ENCODE peak calls at places on chromosome 16, in eight cellular contexts. A, M, H, Y, D, P, K and E are unnamed samples.

GRCh38 chr16:72124761-72125634 is 31.4 kb downstream of the DHX38 start:
- DNase-seq in H (peak), M (peak), Y (peak), K (peak), P (peak), D (peak), A (peak), E (peak)

GRCh38 chr16:88673685-88674398 is 11.0 kb upstream of the MVD start:
- DNase-seq in A (no peak), Y (no peak), H (no peak), M (no peak), P (no peak), D (no peak), K (no peak), E (no peak)

GRCh38 chr16:28821874-28822519 is 802 bp upstream of the ATXN2L start:
- DNase-seq in A (no peak), K (no peak), Y (no peak), M (no peak), H (peak), D (peak), P (no peak), E (no peak)

GRCh38 chr16:27221576-27222498 is 18.5 kb downstream of the KDM8 start:
- DNase-seq in H (no peak), Y (no peak), D (no peak), K (peak), A (no peak), P (no peak), M (peak), E (peak)

GRCh38 chr16:66653581-66654350 is 42.8 kb downstream of the CMTM4 start:
- DNase-seq in A (no peak), D (no peak), H (no peak), K (no peak), Y (no peak), M (no peak), P (no peak), E (no peak)

GRCh38 chr16:50301626-50302471 is 35.5 kb downstream of the ADCY7 start:
- DNase-seq in Y (no peak), P (no peak), D (no peak), H (no peak), A (no peak), K (peak), M (no peak), E (peak)

GRCh38 chr16:48367443-48368049 is 17.7 kb downstream of the SIAH1 start:
- DNase-seq in P (no peak), Y (no peak), D (no peak), M (no peak), H (peak), K (no peak), A (no peak), E (no peak)

GRCh38 chr16:23753908-23754593 is 775 bp upstream of the CHP2 start:
- DNase-seq in A (no peak), D (no peak), K (no peak), H (no peak), M (no peak), P (no peak), Y (no peak), E (no peak)

GRCh38 chr16:88072571-88073001 is 121.4 kb downstream of the BANP start:
- DNase-seq in Y (no peak), A (no peak), M (no peak), K (no peak), H (no peak), D (no peak), P (no peak), E (no peak)

GRCh38 chr16:68972720-68973119 is 129.4 kb downstream of the TANGO6 start:
- DNase-seq in D (peak), P (peak), Y (no peak), A (no peak), H (no peak), M (peak), K (peak), E (peak)

GRCh38 chr16:82633964-82634600 is 7.3 kb downstream of the CDH13 start:
- DNase-seq in A (no peak), P (no peak), H (no peak), K (peak), D (no peak), M (peak), Y (no peak), E (peak)

GRCh38 chr16:53821957-53822625 is 118.1 kb downstream of the FTO start:
- DNase-seq in Y (no peak), A (no peak), M (no peak), K (peak), D (no peak), P (no peak), H (peak), E (peak)

GRCh38 chr16:4945560-4946502 is 8.9 kb upstream of the PPL start:
- DNase-seq in M (no peak), H (no peak), K (peak), D (peak), P (no peak), A (no peak), Y (no peak), E (peak)

GRCh38 chr16:22177968-22178934 is 15.9 kb downstream of the SDR42E2 start:
- DNase-seq in H (no peak), Y (no peak), M (no peak), A (no peak), D (no peak), P (no peak), K (no peak), E (no peak)

GRCh38 chr16:20385844-20386832 is 18.4 kb downstream of the PDILT start:
- DNase-seq in M (peak), H (peak), K (peak), A (peak), D (peak), P (peak), Y (peak), E (peak)

GRCh38 chr16:15672514-15673167 is 22.6 kb downstream of the NDE1 start:
- DNase-seq in H (no peak), A (peak), M (peak), Y (peak), K (peak), P (no peak), D (no peak), E (peak)

GRCh38 chr16:54957403-54957802 is 26.7 kb downstream of the IRX5 start:
- DNase-seq in D (peak), P (no peak), H (no peak), K (peak), M (peak), A (no peak), Y (peak), E (peak)

GRCh38 chr16:84444476-84444875 is 60.0 kb downstream of the MEAK7 start:
- DNase-seq in D (no peak), P (no peak), K (no peak), A (no peak), H (no peak), M (no peak), Y (no peak), E (no peak)

GRCh38 chr16:50534556-50534955 is 13.6 kb upstream of the NKD1 start:
- DNase-seq in K (no peak), A (no peak), H (no peak), D (no peak), P (no peak), M (no peak), Y (no peak), E (no peak)

GRCh38 chr16:16138034-16138635 is 85.2 kb downstream of the ABCC6 start:
- DNase-seq in P (no peak), A (no peak), M (no peak), H (no peak), Y (no peak), K (no peak), D (no peak), E (no peak)

GRCh38 chr16:72246423-72246822 is 74.5 kb upstream of the PMFBP1 start:
- DNase-seq in K (no peak), M (no peak), Y (no peak), A (no peak), P (no peak), H (no peak), D (no peak), E (no peak)

GRCh38 chr16:11114366-11115164 is 141.4 kb downstream of the SOCS1 start:
- DNase-seq in D (no peak), H (no peak), A (peak), P (no peak), M (no peak), K (no peak), Y (no peak), E (no peak)

GRCh38 chr16:67260426-67261063 is 11.8 kb downstream of the SLC9A5 start:
- DNase-seq in D (peak), A (peak), P (no peak), H (peak), Y (peak), K (peak), M (no peak), E (peak)

GRCh38 chr16:75093598-75094540 is 22.7 kb downstream of the LDHD start:
- DNase-seq in M (no peak), K (no peak), P (no peak), H (no peak), D (no peak), A (no peak), Y (no peak), E (no peak)

GRCh38 chr16:79402356-79402755 is 198.2 kb downstream of the MAF start:
- DNase-seq in K (no peak), A (no peak), H (no peak), D (peak), Y (no peak), M (peak), P (no peak), E (no peak)

GRCh38 chr16:9124908-9125584 is 33.6 kb downstream of the HAPSTR1 start:
- DNase-seq in H (no peak), M (no peak), A (no peak), D (no peak), P (no peak), Y (no peak), K (no peak), E (no peak)

GRCh38 chr16:53445534-53445933 is 11.3 kb downstream of the RBL2 start:
- DNase-seq in A (no peak), P (no peak), D (no peak), H (no peak), Y (no peak), K (no peak), M (no peak), E (no peak)